ENCODE peak calls at places on chromosomes 5 and 9, in five cellular contexts. D, U, X, G and A are unnamed samples.

GRCh38 chr5:90135979-90136378 is 273.6 kb downstream of the CETN3 start:
- DNase-seq in G (no peak), D (peak), X (peak), U (no peak), A (no peak)

GRCh38 chr9:115276621-115277020 is 158.7 kb upstream of the TNC start:
- DNase-seq in U (no peak), D (no peak), G (no peak), X (no peak), A (no peak)

GRCh38 chr5:150488519-150489357 is 19.2 kb upstream of the NDST1 start:
- DNase-seq in G (peak), D (no peak), X (peak), U (no peak), A (no peak)

GRCh38 chr9:21806644-21807043 is 4.2 kb downstream of the MTAP start:
- DNase-seq in G (no peak), U (no peak), X (no peak), D (no peak), A (no peak)

GRCh38 chr5:18114161-18114802 is 480.0 kb downstream of the TAF11L14 start:
- DNase-seq in G (no peak), D (no peak), U (no peak), X (no peak), A (no peak)

GRCh38 chr5:10518352-10518751 is 45.5 kb upstream of the ANKRD33B start:
- DNase-seq in X (no peak), D (peak), G (no peak), U (no peak), A (no peak)

GRCh38 chr5:115641948-115642347 is 16.1 kb upstream of the TMED7 start:
- DNase-seq in G (no peak), X (no peak), U (no peak), D (no peak), A (no peak)

GRCh38 chr9:94153905-94154304 is 69.6 kb downstream of the PTPDC1 start:
- DNase-seq in G (no peak), X (no peak), D (no peak), U (peak), A (no peak)

GRCh38 chr9:35945341-35946018 is 12.5 kb downstream of the OR2S2 start:
- DNase-seq in D (peak), U (peak), X (peak), G (peak), A (peak)

GRCh38 chr5:137938358-137939138 is 49.3 kb downstream of the PKD2L2 start:
- DNase-seq in G (no peak), D (no peak), X (no peak), U (no peak), A (no peak)

GRCh38 chr9:21813575-21814473 is 11.4 kb downstream of the MTAP start:
- DNase-seq in D (peak), G (peak), X (peak), U (peak), A (peak)

GRCh38 chr9:126377521-126377920 is 50.9 kb downstream of the MVB12B start:
- DNase-seq in X (no peak), G (no peak), U (no peak), D (no peak), A (no peak)

GRCh38 chr5:33964132-33964531 is 20.4 kb downstream of the SLC45A2 start:
- DNase-seq in U (no peak), X (no peak), G (no peak), D (no peak), A (no peak)

GRCh38 chr5:16916262-16916878 is 19.7 kb downstream of the MYO10 start:
- DNase-seq in D (no peak), U (no peak), X (no peak), G (no peak), A (peak)

GRCh38 chr9:125272697-125273096 is 11.1 kb downstream of the GAPVD1 start:
- DNase-seq in X (no peak), G (no peak), D (peak), U (no peak), A (peak)

GRCh38 chr9:10080012-10080411 is 532.8 kb downstream of the PTPRD start:
- DNase-seq in U (no peak), X (no peak), G (no peak), D (no peak), A (no peak)

GRCh38 chr5:141430332-141431113 is at the start of gene PCDHGA12:
- DNase-seq in U (peak), X (peak), G (no peak), D (no peak), A (no peak)

GRCh38 chr9:100819980-100820379 is 208.5 kb upstream of the PLPPR1 start:
- DNase-seq in U (no peak), G (no peak), X (no peak), D (no peak), A (no peak)

GRCh38 chr9:83981126-83981871 is 694 bp downstream of the RMI1 start:
- DNase-seq in D (peak), X (no peak), U (no peak), G (no peak), A (no peak)

GRCh38 chr5:32018476-32019436 is 155.4 kb downstream of the GOLPH3 start:
- DNase-seq in X (no peak), U (no peak), D (no peak), G (no peak), A (no peak)

GRCh38 chr5:66161356-66161755 is 17.3 kb downstream of the SREK1 start:
- DNase-seq in X (no peak), D (no peak), U (no peak), G (no peak), A (no peak)

GRCh38 chr9:85964526-85964925 is 23.6 kb downstream of the NAA35 start:
- DNase-seq in G (no peak), X (no peak), D (no peak), U (no peak), A (no peak)

GRCh38 chr5:139765409-139766217 is 30.0 kb upstream of the PSD2 start:
- DNase-seq in X (peak), G (peak), D (peak), U (peak), A (no peak)

GRCh38 chr9:105444130-105444529 is 3.7 kb upstream of the FSD1L start:
- DNase-seq in G (no peak), X (no peak), D (no peak), U (no peak), A (no peak)

GRCh38 chr5:123131805-123132204 is 42.8 kb downstream of the PRDM6 start:
- DNase-seq in U (no peak), G (no peak), D (no peak), X (no peak), A (no peak)

GRCh38 chr9:8733096-8733954 is 933.7 kb upstream of the DMAC1 start:
- DNase-seq in X (no peak), D (peak), G (no peak), U (no peak), A (no peak)

GRCh38 chr5:124704594-124705284 is 41.7 kb downstream of the ZNF608 start:
- DNase-seq in U (no peak), X (no peak), D (no peak), G (no peak), A (no peak)

GRCh38 chr5:151174612-151175101 is 17.1 kb upstream of the ANXA6 start:
- DNase-seq in X (peak), U (no peak), D (no peak), G (no peak), A (no peak)

GRCh38 chr5:107026098-107026497 is 644.6 kb downstream of the EFNA5 start:
- DNase-seq in X (no peak), U (no peak), G (no peak), D (no peak), A (no peak)

GRCh38 chr9:37730840-37731239 is 22.8 kb upstream of the TRMT10B start:
- DNase-seq in D (no peak), G (no peak), X (no peak), U (no peak), A (no peak)

GRCh38 chr5:74490814-74491213 is 149.7 kb downstream of the ENC1 start:
- DNase-seq in D (no peak), X (no peak), U (peak), G (no peak), A (no peak)

GRCh38 chr5:1544294-1545010 is 20.7 kb upstream of the LPCAT1 start:
- DNase-seq in U (no peak), G (peak), D (no peak), X (no peak), A (no peak)

GRCh38 chr5:149759563-149759962 is 29.5 kb downstream of the PPARGC1B start:
- DNase-seq in D (no peak), X (no peak), U (no peak), G (no peak), A (no peak)

GRCh38 chr9:107733530-107733907 is 243.9 kb upstream of the KLF4 start:
- DNase-seq in D (no peak), X (peak), U (no peak), G (no peak), A (no peak)
- H3K4me3 ChIP-seq in D (no peak), X (peak), U (no peak), G (no peak), A (peak)

GRCh38 chr9:112380771-112381181 is 868 bp downstream of the HSDL2 start:
- DNase-seq in X (no peak), D (peak), G (no peak), U (no peak), A (no peak)

GRCh38 chr9:112380102-112380581 is at the start of gene HSDL2:
- DNase-seq in X (no peak), U (peak), D (peak), G (no peak), A (no peak)

GRCh38 chr9:112378441-112379176 is 1.3 kb upstream of the HSDL2 start:
- DNase-seq in D (peak), G (no peak), U (no peak), X (peak), A (no peak)

GRCh38 chr9:112377684-112378344 is 2.1 kb upstream of the HSDL2 start:
- DNase-seq in X (no peak), U (no peak), G (no peak), D (no peak), A (no peak)

GRCh38 chr9:112379177-112380101 is 469 bp upstream of the HSDL2 start:
- DNase-seq in U (peak), X (peak), D (peak), G (peak), A (peak)
- TF ChIP-seq CTCF in U (no peak), X (no peak), D (no peak), G (no peak), A (no peak)

DNA sequence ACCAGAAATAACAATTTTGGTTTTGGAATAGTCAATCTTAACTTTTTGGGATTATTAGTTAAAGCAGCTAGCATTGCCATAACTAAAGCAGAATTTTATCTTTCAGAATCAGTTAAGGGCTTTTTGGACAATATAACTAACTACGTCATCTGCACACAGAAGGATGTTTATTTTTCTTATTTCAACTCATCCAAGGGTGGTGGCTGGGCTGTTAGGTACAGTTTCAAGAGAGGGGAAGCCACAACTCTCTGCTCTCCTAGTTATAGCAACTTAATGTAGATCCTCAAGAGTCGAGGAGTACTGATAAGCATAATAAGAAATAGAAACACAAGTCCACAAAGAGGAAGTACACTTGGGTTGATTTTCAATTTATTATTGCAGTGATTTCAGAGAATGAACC is 65.6 kb downstream of the ANKRD55 start:
- DNase-seq in X (no peak), G (no peak), D (no peak), U (no peak), A (no peak)
- H3K4me3 ChIP-seq in X (no peak), G (no peak), D (no peak), U (no peak), A (no peak)

DNA sequence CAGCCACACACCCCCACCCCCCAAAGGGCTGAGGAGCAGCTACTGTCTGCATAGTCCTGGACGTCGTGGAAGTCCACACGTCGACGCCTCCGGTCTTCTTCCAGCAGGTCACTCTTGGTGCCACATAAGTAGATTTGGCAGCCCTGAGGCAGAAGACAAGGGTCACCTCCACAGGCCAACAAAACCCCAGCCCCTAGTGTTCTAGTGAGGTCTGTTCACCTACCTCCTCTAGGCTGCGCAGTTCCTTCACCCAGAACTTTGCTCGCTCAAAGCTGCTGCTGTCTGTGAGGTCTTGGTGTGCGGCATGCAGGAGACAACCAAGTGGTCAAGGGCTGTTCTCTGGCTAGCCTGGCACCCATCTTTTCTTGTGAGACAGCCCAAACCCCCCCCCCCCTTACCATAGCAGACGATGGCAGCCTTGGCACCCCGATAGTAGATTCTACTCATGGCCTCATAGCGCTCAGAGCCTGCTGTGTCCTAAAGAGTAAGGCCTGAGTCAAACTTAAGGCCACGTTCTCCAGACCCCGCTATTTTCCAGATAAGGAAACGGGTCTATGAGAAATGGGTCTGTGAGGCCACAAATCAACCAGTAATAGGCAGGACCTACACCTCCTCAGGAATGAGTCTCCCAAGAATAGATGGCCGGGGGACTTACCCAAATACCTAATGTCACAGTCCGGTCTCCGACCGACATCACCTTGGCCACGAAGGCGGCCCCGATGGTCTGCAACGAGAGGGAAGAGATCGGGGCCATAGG is 987 bp downstream of the RAB24 start:
- DNase-seq in D (no peak), G (no peak), X (peak), U (peak), A (no peak)
- TF ChIP-seq CTCF in D (no peak), G (no peak), X (no peak), U (no peak), A (peak)

GRCh38 chr9:77453857-77454647 is 194.1 kb downstream of the GNA14 start:
- DNase-seq in D (no peak), U (no peak), G (no peak), X (no peak), A (no peak)
- H3K4me3 ChIP-seq in D (no peak), U (no peak), G (no peak), X (no peak), A (no peak)

GRCh38 chr9:72351538-72352453 is 13.2 kb downstream of the ZFAND5 start:
- DNase-seq in G (no peak), X (peak), D (no peak), U (no peak), A (no peak)

GRCh38 chr9:72349911-72350310 is 15.1 kb downstream of the ZFAND5 start:
- DNase-seq in X (no peak), G (no peak), U (no peak), D (no peak), A (no peak)

GRCh38 chr9:72349240-72349639 is 15.8 kb downstream of the ZFAND5 start:
- DNase-seq in X (no peak), G (no peak), D (no peak), U (no peak), A (no peak)

GRCh38 chr9:72346333-72346732 is 18.7 kb downstream of the ZFAND5 start:
- DNase-seq in D (no peak), U (no peak), X (no peak), G (no peak), A (no peak)
- TF ChIP-seq CTCF in D (no peak), U (no peak), X (no peak), G (no peak), A (no peak)

DNA sequence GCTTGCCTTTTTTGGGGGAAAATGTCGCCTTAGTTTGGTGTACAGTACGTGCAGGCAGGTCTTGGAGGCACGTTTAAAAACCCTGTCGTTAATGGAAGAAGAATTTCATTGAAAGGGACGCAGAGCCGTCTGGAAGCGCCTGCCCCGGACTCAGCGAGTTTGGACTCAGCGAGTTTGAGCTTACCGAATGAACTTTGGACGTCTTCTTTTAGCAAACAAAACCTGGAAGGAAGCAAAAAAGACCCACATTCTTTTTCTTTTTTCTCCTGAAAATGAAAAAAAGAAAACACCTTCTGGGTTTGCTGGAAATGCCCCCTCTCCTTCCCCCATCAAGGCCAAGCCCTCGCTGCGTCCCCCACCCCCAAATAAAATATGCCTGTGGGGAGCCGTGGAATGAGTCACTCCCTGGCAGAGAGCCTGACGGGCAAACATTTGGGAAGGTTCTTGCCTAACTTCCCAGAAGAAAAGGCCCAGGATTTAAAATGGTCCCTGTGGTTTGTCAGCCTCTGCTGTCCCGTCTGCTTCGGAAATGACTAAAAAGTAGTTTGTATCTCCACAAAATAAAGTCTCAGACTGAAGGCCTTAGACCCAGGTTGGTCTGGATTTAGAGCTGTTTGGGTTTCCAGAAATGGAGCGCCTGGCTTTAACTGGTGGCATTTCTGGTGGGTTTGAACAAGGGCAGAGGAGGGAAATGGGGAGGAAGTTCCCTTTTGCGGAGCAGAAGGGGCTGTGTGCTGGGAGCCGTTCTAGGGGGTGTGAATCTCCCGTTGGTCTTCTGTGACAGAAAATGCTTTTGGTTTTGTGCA is 1.7 kb downstream of the NEK6 start:
- DNase-seq in G (peak), X (peak), U (no peak), D (peak), A (no peak)
- H3K4me3 ChIP-seq in G (peak), X (peak), U (peak), D (peak), A (peak)

GRCh38 chr5:159965031-159965837 is 43.7 kb upstream of the TTC1 start:
- DNase-seq in X (peak), D (peak), U (no peak), G (no peak), A (no peak)
- TF ChIP-seq CTCF in X (peak), D (peak), U (peak), G (peak), A (peak)

GRCh38 chr9:79883073-79883645 is 311.4 kb downstream of the TLE4 start:
- DNase-seq in D (no peak), U (peak), G (no peak), X (no peak), A (no peak)

GRCh38 chr9:79885093-79885857 is 313.5 kb downstream of the TLE4 start:
- DNase-seq in U (no peak), D (no peak), X (no peak), G (no peak), A (no peak)

GRCh38 chr9:79877943-79878612 is 306.3 kb downstream of the TLE4 start:
- DNase-seq in U (no peak), G (no peak), D (no peak), X (no peak), A (no peak)

DNA sequence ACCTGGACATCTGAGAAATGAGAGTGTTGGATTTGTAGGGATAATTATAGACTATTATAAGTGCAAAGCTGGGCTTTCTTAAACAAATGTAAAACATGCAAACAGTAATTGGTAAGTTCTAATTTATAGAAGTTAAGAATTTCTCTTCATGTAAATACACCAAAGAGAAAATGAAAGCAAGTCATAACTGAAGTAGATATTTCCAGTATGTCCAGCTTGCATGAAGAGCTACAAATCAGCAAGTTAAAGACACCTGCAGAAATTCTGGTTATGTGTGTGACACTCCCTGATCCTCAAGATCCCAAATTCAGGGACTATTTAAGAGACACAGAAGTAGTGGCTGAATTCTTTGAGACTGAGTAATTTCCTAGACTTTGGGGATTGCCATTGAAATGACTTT is 308.9 kb downstream of the TLE4 start:
- DNase-seq in U (no peak), G (no peak), D (no peak), X (no peak), A (no peak)
- H3K4me3 ChIP-seq in U (no peak), G (no peak), D (no peak), X (no peak), A (no peak)